ENCODE peak calls at places on chromosomes 11 and 22, in five cellular contexts. One of them, this sample, is unnamed.

GRCh38 chr11:118791961-118792578 is 1.1 kb upstream of the DDX6 start:
- DNase-seq in tibial nerve: peak
- DNase-seq in RWPE1: peak
- DNase-seq in H9: peak
- DNase-seq in lower lobe of right lung: peak
- DNase-seq in this sample: no peak

GRCh38 chr11:69493931-69494821 is 12.7 kb downstream of the LINC01488 start:
- DNase-seq in tibial nerve: no peak
- DNase-seq in lower lobe of right lung: peak
- DNase-seq in H9: no peak
- DNase-seq in RWPE1: no peak
- DNase-seq in this sample: no peak

GRCh38 chr22:38267086-38267485 is 5.7 kb downstream of the TMEM184B start:
- DNase-seq in RWPE1: no peak
- DNase-seq in H9: peak
- DNase-seq in lower lobe of right lung: no peak
- DNase-seq in tibial nerve: no peak
- DNase-seq in this sample: no peak

GRCh38 chr11:22539851-22540376 is 85.7 kb downstream of the FANCF start:
- DNase-seq in RWPE1: peak
- DNase-seq in tibial nerve: peak
- DNase-seq in lower lobe of right lung: no peak
- DNase-seq in H9: no peak
- DNase-seq in this sample: no peak

GRCh38 chr11:110850846-110851245 is 138.6 kb upstream of the ARHGAP20 start:
- DNase-seq in lower lobe of right lung: no peak
- DNase-seq in H9: no peak
- DNase-seq in RWPE1: no peak
- DNase-seq in tibial nerve: no peak
- DNase-seq in this sample: no peak

GRCh38 chr11:8785998-8786397 is 103.4 kb downstream of the RPL27A start:
- DNase-seq in H9: no peak
- DNase-seq in lower lobe of right lung: no peak
- DNase-seq in RWPE1: no peak
- DNase-seq in tibial nerve: no peak
- DNase-seq in this sample: no peak

GRCh38 chr11:96486890-96487633 is 97.2 kb downstream of the JRKL start:
- DNase-seq in tibial nerve: no peak
- DNase-seq in lower lobe of right lung: no peak
- DNase-seq in RWPE1: no peak
- DNase-seq in H9: peak
- DNase-seq in this sample: no peak

GRCh38 chr11:16347928-16348685 is 8.2 kb downstream of the SOX6 start:
- DNase-seq in H9: no peak
- DNase-seq in RWPE1: no peak
- DNase-seq in lower lobe of right lung: no peak
- DNase-seq in tibial nerve: no peak
- DNase-seq in this sample: no peak

GRCh38 chr11:34425863-34426262 is 12.9 kb upstream of the CAT start:
- DNase-seq in H9: no peak
- DNase-seq in RWPE1: no peak
- DNase-seq in tibial nerve: no peak
- DNase-seq in lower lobe of right lung: no peak
- DNase-seq in this sample: no peak

GRCh38 chr22:38699143-38699542 is 1.6 kb downstream of the JOSD1 start:
- DNase-seq in H9: no peak
- DNase-seq in tibial nerve: no peak
- DNase-seq in RWPE1: no peak
- DNase-seq in lower lobe of right lung: no peak
- DNase-seq in this sample: no peak

GRCh38 chr11:2399488-2400068 is 972 bp upstream of the TSSC4 start:
- DNase-seq in RWPE1: no peak
- DNase-seq in H9: peak
- DNase-seq in lower lobe of right lung: no peak
- DNase-seq in tibial nerve: no peak
- DNase-seq in this sample: no peak

GRCh38 chr11:27469333-27469680 is 3.3 kb downstream of the LGR4 start:
- DNase-seq in H9: no peak
- DNase-seq in tibial nerve: no peak
- DNase-seq in RWPE1: no peak
- DNase-seq in lower lobe of right lung: no peak
- DNase-seq in this sample: no peak

GRCh38 chr11:58957922-58958321 is 18.6 kb downstream of the GLYATL1 start:
- DNase-seq in tibial nerve: no peak
- DNase-seq in RWPE1: no peak
- DNase-seq in lower lobe of right lung: no peak
- DNase-seq in H9: no peak
- DNase-seq in this sample: no peak

GRCh38 chr11:128841461-128842072 is 25.5 kb downstream of the KCNJ1 start:
- DNase-seq in tibial nerve: no peak
- DNase-seq in lower lobe of right lung: no peak
- DNase-seq in H9: no peak
- DNase-seq in RWPE1: no peak
- DNase-seq in this sample: no peak

GRCh38 chr11:128843198-128843766 is 23.8 kb downstream of the KCNJ1 start:
- DNase-seq in RWPE1: no peak
- DNase-seq in lower lobe of right lung: no peak
- DNase-seq in H9: no peak
- DNase-seq in tibial nerve: no peak
- DNase-seq in this sample: no peak

GRCh38 chr11:128848815-128849455 is 18.2 kb downstream of the KCNJ1 start:
- DNase-seq in H9: peak
- DNase-seq in lower lobe of right lung: peak
- DNase-seq in RWPE1: peak
- DNase-seq in tibial nerve: peak
- DNase-seq in this sample: no peak

GRCh38 chr11:128846985-128847384 is 20.1 kb downstream of the KCNJ1 start:
- DNase-seq in lower lobe of right lung: no peak
- DNase-seq in H9: no peak
- DNase-seq in tibial nerve: no peak
- DNase-seq in RWPE1: no peak
- DNase-seq in this sample: no peak

GRCh38 chr11:128845334-128845780 is 21.7 kb downstream of the KCNJ1 start:
- DNase-seq in RWPE1: no peak
- DNase-seq in H9: no peak
- DNase-seq in tibial nerve: no peak
- DNase-seq in lower lobe of right lung: no peak
- DNase-seq in this sample: no peak
- H3K27ac ChIP-seq in RWPE1: no peak
- H3K27ac ChIP-seq in H9: no peak
- H3K27ac ChIP-seq in tibial nerve: no peak
- H3K27ac ChIP-seq in lower lobe of right lung: no peak
- H3K27ac ChIP-seq in this sample: no peak

DNA sequence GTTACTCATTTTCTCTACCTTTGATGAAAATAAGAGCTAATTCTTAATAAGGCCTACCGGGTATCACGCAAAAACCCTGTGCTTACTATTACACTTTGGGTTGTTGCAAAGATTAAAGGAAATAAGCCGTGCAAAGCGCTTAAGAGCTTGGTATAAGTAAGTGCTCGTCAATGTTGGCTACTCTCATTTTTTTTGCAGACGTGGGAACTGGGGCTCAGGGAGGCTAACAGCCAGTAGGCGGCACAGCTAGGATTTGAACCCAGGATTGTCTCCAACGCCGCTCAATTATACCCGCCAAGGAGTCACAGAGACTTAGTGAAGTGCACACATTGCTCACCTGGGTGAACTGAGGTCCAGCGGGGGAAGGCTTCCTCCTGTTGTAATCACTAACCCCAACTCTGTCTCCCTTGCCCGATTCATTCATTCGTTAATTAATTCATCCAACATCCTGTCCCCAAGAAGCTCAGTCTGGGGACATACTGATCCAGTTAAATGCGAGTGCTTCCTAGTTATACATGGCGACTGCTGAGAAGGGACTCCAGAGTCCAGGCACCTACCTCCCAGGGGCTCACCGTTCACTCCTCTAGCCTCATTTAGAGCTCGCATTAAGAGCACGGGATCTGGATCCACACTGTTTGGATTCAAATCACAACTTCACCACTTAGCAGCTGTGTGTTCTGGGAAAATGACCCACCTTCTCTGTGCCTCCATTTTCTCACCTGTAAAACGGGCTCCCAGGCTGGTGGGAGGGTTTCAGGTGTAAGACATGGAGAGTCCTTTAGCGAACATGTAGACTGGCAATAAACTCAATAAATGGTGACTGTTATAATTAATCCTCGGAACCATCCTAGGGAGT is 869 bp upstream of the MTFP1 start:
- DNase-seq in RWPE1: no peak
- DNase-seq in H9: peak
- DNase-seq in tibial nerve: peak
- DNase-seq in lower lobe of right lung: no peak
- DNase-seq in this sample: no peak
- H3K27ac ChIP-seq in RWPE1: peak
- H3K27ac ChIP-seq in H9: no peak
- H3K27ac ChIP-seq in tibial nerve: peak
- H3K27ac ChIP-seq in lower lobe of right lung: peak
- H3K27ac ChIP-seq in this sample: peak

GRCh38 chr11:62646825-62647608 is 604 bp upstream of the GANAB start:
- DNase-seq in tibial nerve: no peak
- DNase-seq in lower lobe of right lung: no peak
- DNase-seq in RWPE1: no peak
- DNase-seq in H9: peak
- DNase-seq in this sample: no peak
- H3K27ac ChIP-seq in tibial nerve: peak
- H3K27ac ChIP-seq in lower lobe of right lung: no peak
- H3K27ac ChIP-seq in RWPE1: peak
- H3K27ac ChIP-seq in H9: no peak
- H3K27ac ChIP-seq in this sample: no peak

GRCh38 chr11:10573028-10573427 is 4.6 kb upstream of the LYVE1 start:
- DNase-seq in lower lobe of right lung: no peak
- DNase-seq in tibial nerve: no peak
- DNase-seq in RWPE1: no peak
- DNase-seq in H9: no peak
- DNase-seq in this sample: no peak

GRCh38 chr11:10573556-10573955 is 5.1 kb upstream of the LYVE1 start:
- DNase-seq in tibial nerve: no peak
- DNase-seq in lower lobe of right lung: no peak
- DNase-seq in RWPE1: no peak
- DNase-seq in H9: no peak
- DNase-seq in this sample: no peak

GRCh38 chr11:10575999-10576398 is 7.5 kb upstream of the LYVE1 start:
- DNase-seq in lower lobe of right lung: no peak
- DNase-seq in RWPE1: no peak
- DNase-seq in tibial nerve: no peak
- DNase-seq in H9: no peak
- DNase-seq in this sample: no peak

GRCh38 chr11:10572533-10572932 is 4.1 kb upstream of the LYVE1 start:
- DNase-seq in tibial nerve: no peak
- DNase-seq in H9: no peak
- DNase-seq in RWPE1: no peak
- DNase-seq in lower lobe of right lung: no peak
- DNase-seq in this sample: no peak

DNA sequence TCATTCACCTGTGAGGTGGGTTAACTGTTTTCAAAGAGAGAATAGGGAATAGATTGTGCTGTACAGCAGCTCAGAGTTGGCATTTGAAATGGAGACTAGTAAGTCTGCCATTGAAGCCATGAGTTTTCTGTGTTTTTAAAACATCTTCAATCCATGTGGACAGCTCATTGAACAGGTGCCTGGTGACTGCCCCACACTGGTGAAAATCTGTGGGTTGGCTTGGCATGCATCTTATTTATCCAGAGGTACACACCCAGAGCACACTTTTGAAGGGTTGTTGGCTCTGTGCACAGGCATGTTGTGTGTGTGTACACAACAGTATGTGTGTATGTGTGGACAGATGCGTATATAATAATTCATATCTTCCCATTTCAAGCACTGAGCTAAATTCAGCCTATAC is 6.9 kb upstream of the LYVE1 start:
- DNase-seq in H9: no peak
- DNase-seq in tibial nerve: no peak
- DNase-seq in RWPE1: no peak
- DNase-seq in lower lobe of right lung: no peak
- DNase-seq in this sample: no peak
- H3K27ac ChIP-seq in H9: no peak
- H3K27ac ChIP-seq in tibial nerve: no peak
- H3K27ac ChIP-seq in RWPE1: no peak
- H3K27ac ChIP-seq in lower lobe of right lung: no peak
- H3K27ac ChIP-seq in this sample: no peak

GRCh38 chr22:42418811-42419243 is 13.4 kb downstream of the NFAM1 start:
- DNase-seq in lower lobe of right lung: peak
- DNase-seq in H9: no peak
- DNase-seq in RWPE1: no peak
- DNase-seq in tibial nerve: no peak
- DNase-seq in this sample: no peak

GRCh38 chr22:42419328-42419881 is 12.8 kb downstream of the NFAM1 start:
- DNase-seq in H9: no peak
- DNase-seq in tibial nerve: no peak
- DNase-seq in lower lobe of right lung: no peak
- DNase-seq in RWPE1: no peak
- DNase-seq in this sample: no peak

GRCh38 chr22:42414565-42415298 is 17.5 kb downstream of the NFAM1 start:
- DNase-seq in lower lobe of right lung: no peak
- DNase-seq in H9: no peak
- DNase-seq in RWPE1: no peak
- DNase-seq in tibial nerve: no peak
- DNase-seq in this sample: no peak

GRCh38 chr22:42416671-42417230 is 15.5 kb downstream of the NFAM1 start:
- DNase-seq in RWPE1: no peak
- DNase-seq in lower lobe of right lung: no peak
- DNase-seq in H9: no peak
- DNase-seq in tibial nerve: no peak
- DNase-seq in this sample: no peak

GRCh38 chr22:42417645-42418303 is 14.4 kb downstream of the NFAM1 start:
- DNase-seq in H9: no peak
- DNase-seq in lower lobe of right lung: no peak
- DNase-seq in RWPE1: no peak
- DNase-seq in tibial nerve: no peak
- DNase-seq in this sample: no peak
- H3K27ac ChIP-seq in H9: no peak
- H3K27ac ChIP-seq in lower lobe of right lung: no peak
- H3K27ac ChIP-seq in RWPE1: peak
- H3K27ac ChIP-seq in tibial nerve: no peak
- H3K27ac ChIP-seq in this sample: no peak

GRCh38 chr22:21594865-21595452 is 27.4 kb downstream of the UBE2L3 start:
- DNase-seq in lower lobe of right lung: no peak
- DNase-seq in tibial nerve: no peak
- DNase-seq in RWPE1: no peak
- DNase-seq in H9: no peak
- DNase-seq in this sample: no peak

GRCh38 chr22:21603973-21604372 is 25.8 kb downstream of the YDJC start:
- DNase-seq in RWPE1: no peak
- DNase-seq in lower lobe of right lung: no peak
- DNase-seq in tibial nerve: no peak
- DNase-seq in H9: no peak
- DNase-seq in this sample: no peak

GRCh38 chr22:21598302-21598701 is 30.8 kb downstream of the UBE2L3 start:
- DNase-seq in tibial nerve: no peak
- DNase-seq in RWPE1: no peak
- DNase-seq in H9: no peak
- DNase-seq in lower lobe of right lung: no peak
- DNase-seq in this sample: no peak

GRCh38 chr22:21602579-21602978 is 27.2 kb downstream of the YDJC start:
- DNase-seq in H9: no peak
- DNase-seq in RWPE1: no peak
- DNase-seq in lower lobe of right lung: no peak
- DNase-seq in tibial nerve: no peak
- DNase-seq in this sample: no peak

GRCh38 chr22:21599053-21599893 is 30.5 kb downstream of the YDJC start:
- DNase-seq in lower lobe of right lung: no peak
- DNase-seq in H9: peak
- DNase-seq in RWPE1: no peak
- DNase-seq in tibial nerve: no peak
- DNase-seq in this sample: no peak
- H3K27ac ChIP-seq in lower lobe of right lung: no peak
- H3K27ac ChIP-seq in H9: no peak
- H3K27ac ChIP-seq in RWPE1: no peak
- H3K27ac ChIP-seq in tibial nerve: no peak
- H3K27ac ChIP-seq in this sample: no peak